ENCODE peak calls at places on chromosomes 4 and X, in six cellular contexts. S, F, V, E, T and L are unnamed samples.

GRCh38 chr4:108744307-108744706 is 18.5 kb downstream of the ETNPPL start:
- DNase-seq in V (no peak), F (no peak), S (no peak), T (no peak), E (no peak), L (no peak)

GRCh38 chrX:39813631-39814246 is 284.0 kb downstream of the BCOR start:
- DNase-seq in E (peak), S (peak), T (no peak), V (no peak), F (no peak), L (no peak)

GRCh38 chr4:1910643-1911042 is 39.5 kb downstream of the NSD2 start:
- DNase-seq in F (peak), S (peak), V (peak), E (peak), T (peak), L (peak)

GRCh38 chr4:170248576-170248975 is 158.8 kb upstream of the AADAT start:
- DNase-seq in F (no peak), E (no peak), V (no peak), S (no peak), T (no peak), L (no peak)

GRCh38 chrX:38271154-38271716 is 50.6 kb upstream of the SRPX start:
- DNase-seq in T (no peak), S (no peak), E (no peak), F (no peak), V (no peak), L (no peak)

GRCh38 chr4:151895671-151896070 is 134.9 kb upstream of the GATB start:
- DNase-seq in E (no peak), T (no peak), F (no peak), S (no peak), V (no peak), L (no peak)

GRCh38 chr4:189377576-189377975 is 563.1 kb upstream of the FRG1 start:
- DNase-seq in E (no peak), S (no peak), T (no peak), F (no peak), V (no peak), L (no peak)

GRCh38 chr4:7086384-7086783 is 18.5 kb upstream of the GRPEL1 start:
- DNase-seq in V (no peak), E (no peak), S (no peak), T (no peak), F (no peak), L (no peak)

GRCh38 chrX:47662144-47662657 is 3.2 kb upstream of the UXT start:
- DNase-seq in T (peak), S (peak), F (no peak), E (peak), V (no peak), L (no peak)

GRCh38 chrX:41010188-41010846 is 74.9 kb upstream of the USP9X start:
- DNase-seq in V (no peak), T (peak), E (peak), F (peak), S (peak), L (no peak)

GRCh38 chr4:8820178-8821102 is 51.2 kb downstream of the HMX1 start:
- DNase-seq in T (no peak), V (no peak), S (no peak), F (peak), E (no peak), L (no peak)

GRCh38 chrX:77446029-77446585 is 1.1 kb upstream of the FGF16 start:
- DNase-seq in E (no peak), F (peak), S (no peak), T (no peak), V (no peak), L (no peak)

DNA sequence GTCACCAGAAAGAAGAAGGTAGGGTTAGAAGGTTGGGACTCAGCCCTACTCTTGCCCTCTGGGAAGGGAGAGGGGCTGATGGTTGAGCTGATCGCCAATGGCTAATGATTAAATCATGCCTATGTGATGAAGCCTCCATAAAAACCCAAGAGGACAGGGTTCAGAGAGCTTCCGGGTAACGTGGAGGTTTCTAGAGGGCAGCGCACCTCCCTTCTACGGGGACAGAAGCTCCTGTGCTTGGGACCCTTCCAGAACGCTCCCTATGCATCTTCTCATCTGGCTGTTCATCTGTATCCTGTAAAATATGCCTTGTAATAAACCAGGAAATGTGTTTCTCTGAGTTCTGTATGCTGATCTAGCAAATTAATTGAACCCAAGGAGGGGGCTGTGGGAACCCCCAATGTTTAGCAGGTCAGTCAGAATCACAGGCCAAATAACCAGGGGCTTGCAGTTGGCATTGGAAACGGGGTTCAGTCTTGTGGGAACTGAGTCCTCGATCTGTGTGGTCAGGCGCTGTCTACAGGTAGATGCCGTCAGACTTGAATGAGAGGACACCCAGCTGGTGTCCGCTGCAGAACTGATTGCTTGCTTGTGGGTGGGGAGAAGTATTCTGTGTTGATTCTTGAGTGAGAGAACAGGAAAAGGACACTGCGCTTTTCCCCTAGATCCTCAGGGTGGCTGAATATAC is 29.4 kb downstream of the HTT-AS start:
- DNase-seq in F (no peak), T (no peak), S (no peak), V (no peak), E (no peak), L (no peak)
- H4K91ac ChIP-seq in F (no peak), T (no peak), S (no peak), V (no peak), E (no peak), L (no peak)

GRCh38 chr4:41679991-41680390 is 68.5 kb downstream of the PHOX2B start:
- DNase-seq in E (peak), T (peak), S (peak), V (no peak), F (no peak), L (no peak)

GRCh38 chr4:41683321-41683720 is 65.2 kb downstream of the PHOX2B start:
- DNase-seq in T (no peak), F (no peak), S (no peak), V (no peak), E (no peak), L (no peak)

GRCh38 chr4:41678951-41679350 is 69.6 kb downstream of the PHOX2B start:
- DNase-seq in V (no peak), S (no peak), F (no peak), E (no peak), T (no peak), L (no peak)

GRCh38 chr4:41678086-41678485 is 70.4 kb downstream of the PHOX2B start:
- DNase-seq in E (peak), T (no peak), F (no peak), S (peak), V (no peak), L (no peak)

DNA sequence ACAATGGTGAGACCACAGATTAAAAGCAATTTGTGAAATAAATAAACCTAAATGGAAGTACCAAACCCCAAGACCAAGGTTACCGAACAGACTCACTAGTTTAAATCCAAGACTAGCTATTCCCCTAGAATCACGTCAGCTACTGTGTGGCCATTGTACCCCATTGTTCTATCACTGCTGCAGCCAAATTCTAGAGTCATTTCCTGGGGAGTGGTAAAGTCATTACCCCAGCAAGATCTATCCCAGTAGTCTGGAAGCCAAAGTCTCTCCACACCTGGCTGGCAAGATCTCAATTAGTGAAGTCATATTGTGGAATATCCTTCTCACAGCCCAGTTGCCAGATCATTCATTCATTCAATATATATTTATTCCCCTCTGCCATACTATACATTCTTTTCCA is 67.5 kb downstream of the PHOX2B start:
- DNase-seq in F (no peak), V (no peak), E (no peak), T (no peak), S (no peak), L (no peak)
- H4K91ac ChIP-seq in F (no peak), V (no peak), E (no peak), T (no peak), S (no peak), L (no peak)

DNA sequence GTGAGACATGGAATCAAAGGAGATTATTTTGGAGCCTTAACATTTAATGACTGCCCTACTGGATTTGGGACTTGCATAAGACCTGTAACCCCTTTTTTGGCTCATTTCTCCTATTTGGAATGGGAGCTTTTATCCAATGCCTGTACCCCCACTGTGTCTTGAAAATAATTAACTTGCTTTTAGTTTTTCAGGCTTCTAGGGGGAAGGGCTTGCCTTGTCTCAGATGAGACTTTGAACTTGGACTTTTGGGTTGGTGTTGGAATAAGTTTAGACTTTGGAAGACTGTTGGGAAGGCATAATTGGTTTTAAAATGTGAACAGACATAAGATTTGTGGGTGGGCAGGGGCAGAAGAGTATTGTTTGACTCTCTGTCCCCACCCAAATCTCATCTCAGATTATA is 189.1 kb upstream of the POU3F4 start:
- DNase-seq in T (no peak), F (no peak), V (no peak), S (no peak), E (no peak), L (no peak)
- H4K91ac ChIP-seq in T (no peak), F (no peak), V (no peak), S (no peak), E (no peak), L (no peak)

GRCh38 chrX:121114691-121115090 is 67.3 kb downstream of the GLUD2 start:
- DNase-seq in S (no peak), V (no peak), F (no peak), T (no peak), E (no peak), L (no peak)
- H4K91ac ChIP-seq in S (no peak), V (no peak), F (no peak), T (no peak), E (no peak), L (no peak)

GRCh38 chr4:176065365-176066249 is at the start of gene WDR17:
- DNase-seq in F (peak), T (peak), S (peak), E (peak), V (peak), L (peak)

GRCh38 chr4:176063718-176064117 is 1.9 kb upstream of the WDR17 start:
- DNase-seq in T (no peak), F (no peak), E (no peak), V (no peak), S (no peak), L (no peak)

GRCh38 chr4:176066757-176067156 is 1.1 kb downstream of the WDR17 start:
- DNase-seq in F (no peak), T (no peak), E (no peak), S (no peak), V (no peak), L (no peak)

GRCh38 chr4:176064539-176064938 is 1.1 kb upstream of the WDR17 start:
- DNase-seq in F (no peak), S (no peak), E (no peak), V (no peak), T (no peak), L (no peak)
- H4K91ac ChIP-seq in F (no peak), S (no peak), E (no peak), V (no peak), T (no peak), L (no peak)

DNA sequence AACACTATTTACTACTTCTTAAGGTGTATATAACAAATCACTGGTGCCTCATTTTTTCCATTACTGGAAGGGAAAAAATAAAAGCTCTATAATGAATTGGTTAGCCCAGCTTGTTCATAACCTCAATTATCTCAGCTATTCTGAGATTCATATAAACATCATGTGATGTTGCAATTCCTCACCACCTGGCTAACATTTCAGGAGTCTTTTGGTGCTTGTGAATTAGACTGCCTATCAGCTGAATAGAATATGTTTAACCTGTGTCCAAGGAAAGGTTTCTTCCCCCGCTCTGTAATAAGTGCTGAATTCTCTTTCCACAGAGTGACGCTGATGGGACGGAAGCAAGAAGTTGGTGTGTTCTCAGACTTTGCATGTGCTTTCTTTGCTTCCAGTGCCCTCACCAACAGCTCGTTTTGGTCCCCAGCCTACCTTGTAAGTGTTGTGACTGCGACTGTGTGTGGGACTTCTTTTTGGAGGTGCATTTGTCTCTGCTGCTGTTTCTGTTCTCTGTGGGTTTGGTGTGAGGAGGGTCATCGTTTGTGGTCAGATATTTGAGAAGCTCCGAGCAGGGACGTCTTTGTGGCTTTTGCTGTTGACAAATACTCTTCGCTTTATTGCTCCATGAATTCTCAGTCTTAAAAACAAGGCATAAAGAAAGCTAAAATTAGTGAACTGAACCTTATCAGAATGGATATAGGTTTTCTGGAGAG is 61.7 kb downstream of the PPARGC1A start:
- DNase-seq in V (no peak), E (peak), S (peak), T (no peak), F (no peak), L (no peak)
- H4K91ac ChIP-seq in V (no peak), E (no peak), S (no peak), T (no peak), F (no peak), L (no peak)

GRCh38 chr4:66569228-66569627 is 898.9 kb upstream of the EPHA5 start:
- DNase-seq in T (no peak), F (no peak), E (no peak), S (no peak), V (no peak), L (no peak)
- H4K91ac ChIP-seq in T (no peak), F (no peak), E (no peak), S (no peak), V (no peak), L (no peak)